ENCODE peak calls at places on chromosomes 1 and 21, in six cellular contexts. L, Z, A, O, Q and C are unnamed samples.

GRCh38 chr1:197773856-197774255 is 1.4 kb downstream of the DENND1B start:
- DNase-seq in L (no peak), Z (no peak), A (no peak), O (no peak), Q (no peak), C (no peak)

GRCh38 chr1:15384301-15384901 is 25.3 kb upstream of the EFHD2 start:
- DNase-seq in L (no peak), Z (no peak), A (no peak), O (no peak), Q (peak), C (peak)

GRCh38 chr1:57966751-57967406 is 543.0 kb upstream of the DAB1 start:
- DNase-seq in L (no peak), Z (no peak), A (no peak), O (no peak), Q (no peak), C (peak)

GRCh38 chr21:44966135-44967081 is 26.6 kb downstream of the SLX9 start:
- DNase-seq in L (no peak), Z (no peak), A (no peak), O (no peak), Q (no peak), C (no peak)

GRCh38 chr1:201742476-201742875 is 86.5 kb upstream of the IPO9 start:
- DNase-seq in L (no peak), Z (no peak), A (no peak), O (no peak), Q (peak), C (no peak)

GRCh38 chr21:35563885-35564451 is 496.4 kb downstream of the SETD4 start:
- DNase-seq in L (peak), Z (no peak), A (no peak), O (no peak), Q (peak), C (peak)

GRCh38 chr1:246785536-246786111 is 61.4 kb downstream of the SCCPDH start:
- DNase-seq in L (no peak), Z (no peak), A (no peak), O (no peak), Q (no peak), C (no peak)

GRCh38 chr1:223143760-223144248 is 756 bp upstream of the TLR5 start:
- DNase-seq in L (no peak), Z (no peak), A (no peak), O (peak), Q (no peak), C (no peak)

GRCh38 chr1:147281950-147282349 is 39.5 kb downstream of the CHD1L start:
- DNase-seq in L (no peak), Z (no peak), A (no peak), O (no peak), Q (no peak), C (no peak)

GRCh38 chr1:206693592-206693991 is 8.9 kb downstream of the MAPKAPK2 start:
- DNase-seq in L (no peak), Z (no peak), A (no peak), O (no peak), Q (no peak), C (no peak)

GRCh38 chr1:33146038-33146437 is 35.8 kb downstream of the TRIM62 start:
- DNase-seq in L (no peak), Z (no peak), A (no peak), O (no peak), Q (no peak), C (no peak)